ENCODE peak calls at places on chromosomes 16 and 17, in six cellular contexts. R, H, U, L, M and Q are unnamed samples.

GRCh38 chr17:31068291-31068690 is 26.5 kb upstream of the NF1 start:
- DNase-seq in R (no peak), H (peak; percentile 22), U (no peak), L (no peak), M (no peak), Q (peak; percentile 46)

GRCh38 chr16:61879-62281 is 8.3 kb downstream of the SNRNP25 start:
- DNase-seq in R (no peak), H (no peak), U (no peak), L (no peak), M (no peak), Q (no peak)

GRCh38 chr17:29126268-29126923 is 53.8 kb downstream of the MYO18A start:
- DNase-seq in R (no peak), H (no peak), U (no peak), L (no peak), M (no peak), Q (no peak)

GRCh38 chr17:20225162-20226115 is 216.3 kb downstream of the SPECC1 start:
- DNase-seq in R (no peak), H (no peak), U (no peak), L (no peak), M (peak; percentile 1), Q (no peak)

GRCh38 chr17:17966399-17966798 is 5.8 kb downstream of the TOM1L2 start:
- DNase-seq in R (no peak), H (no peak), U (no peak), L (no peak), M (no peak), Q (peak; percentile 37)

GRCh38 chr17:40371261-40371929 is 6.9 kb upstream of the GJD3 start:
- DNase-seq in R (no peak), H (no peak), U (no peak), L (no peak), M (no peak), Q (peak; percentile 25)

GRCh38 chr16:19527161-19527560 is 3.4 kb downstream of the CCP110 start:
- DNase-seq in R (no peak), H (no peak), U (no peak), L (no peak), M (no peak), Q (no peak)

GRCh38 chr17:2081564-2081963 is 26.7 kb downstream of the HIC1 start:
- DNase-seq in R (no peak), H (no peak), U (no peak), L (peak; percentile 67), M (no peak), Q (no peak)

GRCh38 chr16:24729967-24730815 is 740 bp downstream of the TNRC6A start:
- DNase-seq in R (peak; percentile 18), H (no peak), U (peak; percentile 40), L (peak; percentile 11), M (no peak), Q (no peak)

GRCh38 chr17:72600934-72601333 is 480.1 kb downstream of the SOX9 start:
- DNase-seq in R (no peak), H (no peak), U (no peak), L (peak; percentile 35), M (peak; percentile 54), Q (no peak)

GRCh38 chr16:50473375-50473945 is 74.7 kb upstream of the NKD1 start:
- DNase-seq in R (no peak), H (no peak), U (no peak), L (peak; percentile 31), M (no peak), Q (peak; percentile 45)

GRCh38 chr17:75619506-75620431 is 13.5 kb upstream of the SMIM5 start:
- DNase-seq in R (peak; percentile 47), H (no peak), U (no peak), L (peak; percentile 24), M (peak; percentile 16), Q (peak; percentile 59)

GRCh38 chr16:71883849-71884638 is at the start of gene ZNF821:
- DNase-seq in R (peak; percentile 97), H (peak; percentile 58), U (peak; percentile 87), L (peak; percentile 41), M (peak; percentile 49), Q (peak; percentile 86)

GRCh38 chr17:41496803-41497484 is 7.2 kb upstream of the KRT36 start:
- DNase-seq in R (peak; percentile 61), H (peak; percentile 51), U (no peak), L (peak; percentile 86), M (peak; percentile 74), Q (peak; percentile 67)

GRCh38 chr17:64676763-64677162 is 14.7 kb upstream of the SMURF2 start:
- DNase-seq in R (no peak), H (no peak), U (no peak), L (no peak), M (no peak), Q (no peak)

GRCh38 chr17:57256708-57257112 is 387 bp downstream of the MSI2 start:
- DNase-seq in R (peak; percentile 62), H (no peak), U (peak; percentile 62), L (peak; percentile 6), M (peak; percentile 7), Q (no peak)

GRCh38 chr17:55688057-55688456 is 34.6 kb downstream of the TMEM100 start:
- DNase-seq in R (no peak), H (no peak), U (no peak), L (no peak), M (no peak), Q (no peak)

GRCh38 chr16:69123894-69124293 is 8.5 kb downstream of the CHTF8 start:
- DNase-seq in R (peak; percentile 72), H (peak; percentile 38), U (peak; percentile 71), L (peak; percentile 41), M (peak; percentile 83), Q (peak; percentile 68)

GRCh38 chr17:72378414-72379395 is 257.9 kb downstream of the SOX9 start:
- DNase-seq in R (no peak), H (no peak), U (no peak), L (no peak), M (no peak), Q (no peak)

GRCh38 chr17:47813077-47813476 is 8.5 kb downstream of the OSBPL7 start:
- DNase-seq in R (no peak), H (no peak), U (no peak), L (no peak), M (no peak), Q (no peak)

GRCh38 chr17:49443862-49444261 is 29.2 kb upstream of the PHB1 start:
- DNase-seq in R (no peak), H (no peak), U (no peak), L (no peak), M (peak; percentile 27), Q (no peak)

GRCh38 chr16:87914812-87915211 is 21.5 kb downstream of the CA5A start:
- DNase-seq in R (no peak), H (no peak), U (no peak), L (no peak), M (no peak), Q (no peak)

GRCh38 chr17:12118617-12119016 is 97.9 kb downstream of the MAP2K4 start:
- DNase-seq in R (no peak), H (no peak), U (no peak), L (no peak), M (no peak), Q (no peak)

GRCh38 chr17:1490643-1491405 is 1.7 kb downstream of the MYO1C start:
- DNase-seq in R (peak; percentile 70), H (peak; percentile 52), U (peak; percentile 64), L (peak; percentile 68), M (peak; percentile 26), Q (peak; percentile 87)

GRCh38 chr16:66254751-66255150 is 111.7 kb upstream of the CDH5 start:
- DNase-seq in R (no peak), H (no peak), U (no peak), L (no peak), M (no peak), Q (no peak)

GRCh38 chr16:48014349-48015135 is 141.3 kb downstream of the ABCC12 start:
- DNase-seq in R (no peak), H (no peak), U (no peak), L (peak; percentile 76), M (peak; percentile 43), Q (no peak)

GRCh38 chr17:40525294-40525693 is 23.9 kb upstream of the TNS4 start:
- DNase-seq in R (no peak), H (no peak), U (no peak), L (peak; percentile 26), M (no peak), Q (no peak)

GRCh38 chr16:9340402-9341095 is 249.1 kb downstream of the HAPSTR1 start:
- DNase-seq in R (no peak), H (no peak), U (no peak), L (no peak), M (no peak), Q (no peak)